ENCODE peak calls at places on chromosomes 12 and 14, in ten cellular contexts. One of them, this sample, is unnamed.

GRCh38 chr12:31323466-31324115 is 2.4 kb downstream of the SINHCAF start:
- DNase-seq in GM06990: peak
- DNase-seq in cardiac muscle cell: no peak
- DNase-seq in body of pancreas: no peak
- DNase-seq in stomach: peak
- DNase-seq in IMR-90: no peak
- DNase-seq in GM10248: peak
- DNase-seq in Caco-2: no peak
- DNase-seq in ovary: peak
- DNase-seq in WTC11: peak
- DNase-seq in this sample: no peak

GRCh38 chr14:76957224-76957881 is 71.2 kb downstream of the IRF2BPL start:
- DNase-seq in IMR-90: no peak
- DNase-seq in GM10248: no peak
- DNase-seq in stomach: no peak
- DNase-seq in ovary: no peak
- DNase-seq in GM06990: no peak
- DNase-seq in Caco-2: no peak
- DNase-seq in WTC11: no peak
- DNase-seq in body of pancreas: no peak
- DNase-seq in cardiac muscle cell: no peak
- DNase-seq in this sample: no peak

GRCh38 chr14:91119556-91120311 is 5.9 kb downstream of the DGLUCY start:
- DNase-seq in stomach: peak
- DNase-seq in cardiac muscle cell: no peak
- DNase-seq in body of pancreas: no peak
- DNase-seq in Caco-2: no peak
- DNase-seq in WTC11: no peak
- DNase-seq in GM10248: no peak
- DNase-seq in ovary: no peak
- DNase-seq in IMR-90: peak
- DNase-seq in GM06990: no peak
- DNase-seq in this sample: no peak

GRCh38 chr14:106551265-106551664 is 1024.9 kb downstream of the TMEM121 start:
- DNase-seq in GM10248: no peak
- DNase-seq in cardiac muscle cell: no peak
- DNase-seq in WTC11: no peak
- DNase-seq in body of pancreas: no peak
- DNase-seq in Caco-2: peak
- DNase-seq in GM06990: no peak
- DNase-seq in ovary: no peak
- DNase-seq in stomach: no peak
- DNase-seq in IMR-90: no peak
- DNase-seq in this sample: no peak

GRCh38 chr12:115920395-115921183 is 356.9 kb downstream of the MED13L start:
- DNase-seq in Caco-2: no peak
- DNase-seq in cardiac muscle cell: no peak
- DNase-seq in GM10248: no peak
- DNase-seq in stomach: no peak
- DNase-seq in WTC11: no peak
- DNase-seq in body of pancreas: no peak
- DNase-seq in ovary: no peak
- DNase-seq in GM06990: no peak
- DNase-seq in IMR-90: peak
- DNase-seq in this sample: no peak

GRCh38 chr14:65312859-65313258 is 99.7 kb upstream of the FUT8 start:
- DNase-seq in GM10248: no peak
- DNase-seq in GM06990: no peak
- DNase-seq in Caco-2: no peak
- DNase-seq in body of pancreas: no peak
- DNase-seq in stomach: no peak
- DNase-seq in IMR-90: no peak
- DNase-seq in WTC11: peak
- DNase-seq in ovary: no peak
- DNase-seq in cardiac muscle cell: no peak
- DNase-seq in this sample: no peak

GRCh38 chr14:63857467-63858030 is 4.7 kb downstream of the SYNE2 start:
- DNase-seq in body of pancreas: no peak
- DNase-seq in GM10248: no peak
- DNase-seq in stomach: no peak
- DNase-seq in ovary: no peak
- DNase-seq in GM06990: no peak
- DNase-seq in IMR-90: no peak
- DNase-seq in cardiac muscle cell: no peak
- DNase-seq in WTC11: no peak
- DNase-seq in Caco-2: no peak
- DNase-seq in this sample: no peak

GRCh38 chr12:107251288-107251687 is 157.9 kb upstream of the CRY1 start:
- DNase-seq in body of pancreas: no peak
- DNase-seq in GM06990: no peak
- DNase-seq in IMR-90: no peak
- DNase-seq in cardiac muscle cell: no peak
- DNase-seq in GM10248: no peak
- DNase-seq in WTC11: no peak
- DNase-seq in stomach: no peak
- DNase-seq in ovary: no peak
- DNase-seq in Caco-2: no peak
- DNase-seq in this sample: no peak

GRCh38 chr12:65886996-65887395 is 62.7 kb downstream of the HMGA2 start:
- DNase-seq in GM10248: no peak
- DNase-seq in stomach: no peak
- DNase-seq in Caco-2: no peak
- DNase-seq in GM06990: no peak
- DNase-seq in IMR-90: peak
- DNase-seq in WTC11: no peak
- DNase-seq in body of pancreas: no peak
- DNase-seq in cardiac muscle cell: no peak
- DNase-seq in ovary: no peak
- DNase-seq in this sample: no peak

GRCh38 chr14:50410921-50411320 is 14.2 kb upstream of the CDKL1 start:
- DNase-seq in GM10248: no peak
- DNase-seq in GM06990: no peak
- DNase-seq in cardiac muscle cell: no peak
- DNase-seq in body of pancreas: no peak
- DNase-seq in stomach: no peak
- DNase-seq in ovary: no peak
- DNase-seq in WTC11: no peak
- DNase-seq in Caco-2: no peak
- DNase-seq in IMR-90: peak
- DNase-seq in this sample: no peak

GRCh38 chr14:23627961-23628360 is 8.2 kb upstream of the DHRS2 start:
- DNase-seq in cardiac muscle cell: no peak
- DNase-seq in GM10248: no peak
- DNase-seq in Caco-2: no peak
- DNase-seq in WTC11: no peak
- DNase-seq in stomach: no peak
- DNase-seq in ovary: no peak
- DNase-seq in IMR-90: no peak
- DNase-seq in GM06990: no peak
- DNase-seq in body of pancreas: no peak
- DNase-seq in this sample: no peak

DNA sequence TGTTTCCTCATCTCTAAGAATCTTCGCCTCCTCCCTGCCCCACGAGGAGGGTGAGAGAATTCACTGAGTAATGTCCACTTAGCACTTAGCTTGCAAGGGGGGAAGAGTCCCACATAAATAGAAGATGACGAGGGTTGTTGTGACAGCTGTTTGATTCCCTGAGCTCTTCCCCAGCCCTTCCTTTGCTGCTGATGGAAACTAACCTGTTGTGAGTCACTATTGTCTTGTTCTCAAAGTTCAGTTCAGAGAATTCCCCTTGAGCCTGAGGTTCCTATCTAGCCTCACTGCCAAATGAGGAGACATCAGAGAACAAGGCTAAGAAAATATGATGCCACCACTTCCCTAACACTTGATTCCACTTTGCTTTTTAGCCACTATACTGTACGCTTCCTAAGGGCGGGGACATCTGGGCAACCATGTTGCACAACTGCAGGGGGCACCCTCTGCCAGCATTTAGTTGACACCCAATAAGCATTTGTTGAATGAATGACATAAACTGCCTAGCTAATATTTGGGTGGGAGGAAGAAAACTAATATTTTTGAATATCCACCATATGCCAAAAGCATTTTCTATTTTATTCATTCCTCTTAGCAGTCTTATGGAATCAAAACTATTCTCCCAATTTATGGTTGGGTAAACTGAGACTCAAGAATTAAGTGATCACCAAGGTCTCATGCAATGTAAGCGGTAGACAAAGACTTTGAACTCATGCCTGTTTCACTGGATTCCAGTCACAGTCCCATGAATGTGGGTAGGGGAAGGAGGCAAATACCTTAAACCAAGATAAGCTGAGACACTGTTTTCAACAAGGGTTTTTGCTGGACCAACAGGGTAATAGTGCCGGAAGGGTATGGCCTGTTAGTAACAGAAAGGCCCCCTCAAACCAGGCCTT is 77.6 kb downstream of the ZFP36L1 start:
- DNase-seq in WTC11: no peak
- DNase-seq in body of pancreas: no peak
- DNase-seq in ovary: no peak
- DNase-seq in stomach: no peak
- DNase-seq in GM10248: no peak
- DNase-seq in GM06990: no peak
- DNase-seq in Caco-2: no peak
- DNase-seq in IMR-90: peak
- DNase-seq in cardiac muscle cell: no peak
- DNase-seq in this sample: no peak
- TF ChIP-seq CTCF in WTC11: no peak
- TF ChIP-seq CTCF in body of pancreas: no peak
- TF ChIP-seq CTCF in ovary: no peak
- TF ChIP-seq CTCF in stomach: no peak
- TF ChIP-seq CTCF in GM10248: no peak
- TF ChIP-seq CTCF in GM06990: peak
- TF ChIP-seq CTCF in Caco-2: no peak
- TF ChIP-seq CTCF in IMR-90: no peak
- TF ChIP-seq CTCF in cardiac muscle cell: no peak
- TF ChIP-seq CTCF in this sample: peak

DNA sequence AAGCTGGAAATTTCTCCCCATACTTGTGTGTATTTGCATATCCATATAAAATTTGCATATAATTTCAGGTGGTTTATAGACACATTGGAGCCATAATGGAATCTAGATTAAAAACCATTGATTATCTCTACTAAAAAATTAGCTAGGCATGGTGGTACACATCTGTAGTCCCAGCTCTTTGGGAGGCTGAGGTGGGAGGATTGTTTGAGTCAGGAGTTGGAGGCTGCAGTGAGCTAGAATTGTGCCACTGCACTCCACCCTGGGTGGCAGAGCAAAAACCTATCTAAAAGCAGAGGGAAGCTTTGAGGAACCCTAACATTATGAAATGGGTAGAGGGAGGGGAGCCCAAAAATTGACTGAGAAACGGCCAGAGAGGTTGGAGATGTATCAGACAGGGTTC is 2.6 kb upstream of the RDH11 start:
- DNase-seq in ovary: no peak
- DNase-seq in Caco-2: no peak
- DNase-seq in GM06990: no peak
- DNase-seq in stomach: no peak
- DNase-seq in IMR-90: no peak
- DNase-seq in cardiac muscle cell: no peak
- DNase-seq in WTC11: no peak
- DNase-seq in body of pancreas: no peak
- DNase-seq in GM10248: no peak
- DNase-seq in this sample: no peak
- TF ChIP-seq CTCF in ovary: no peak
- TF ChIP-seq CTCF in Caco-2: no peak
- TF ChIP-seq CTCF in GM06990: no peak
- TF ChIP-seq CTCF in stomach: no peak
- TF ChIP-seq CTCF in IMR-90: no peak
- TF ChIP-seq CTCF in cardiac muscle cell: no peak
- TF ChIP-seq CTCF in WTC11: no peak
- TF ChIP-seq CTCF in body of pancreas: no peak
- TF ChIP-seq CTCF in GM10248: no peak
- TF ChIP-seq CTCF in this sample: no peak

GRCh38 chr12:126295652-126296051 is 1230.4 kb downstream of the AACS start:
- DNase-seq in GM06990: no peak
- DNase-seq in WTC11: no peak
- DNase-seq in GM10248: no peak
- DNase-seq in IMR-90: no peak
- DNase-seq in body of pancreas: no peak
- DNase-seq in stomach: no peak
- DNase-seq in ovary: no peak
- DNase-seq in Caco-2: no peak
- DNase-seq in cardiac muscle cell: no peak
- DNase-seq in this sample: no peak

GRCh38 chr12:126286203-126286602 is 1221.0 kb downstream of the AACS start:
- DNase-seq in GM10248: no peak
- DNase-seq in IMR-90: no peak
- DNase-seq in Caco-2: no peak
- DNase-seq in GM06990: no peak
- DNase-seq in stomach: no peak
- DNase-seq in WTC11: no peak
- DNase-seq in cardiac muscle cell: no peak
- DNase-seq in ovary: no peak
- DNase-seq in body of pancreas: peak
- DNase-seq in this sample: no peak

GRCh38 chr12:126290456-126290855 is 1225.2 kb downstream of the AACS start:
- DNase-seq in stomach: no peak
- DNase-seq in WTC11: no peak
- DNase-seq in ovary: no peak
- DNase-seq in GM06990: no peak
- DNase-seq in cardiac muscle cell: no peak
- DNase-seq in body of pancreas: no peak
- DNase-seq in IMR-90: no peak
- DNase-seq in Caco-2: no peak
- DNase-seq in GM10248: no peak
- DNase-seq in this sample: no peak
- TF ChIP-seq CTCF in stomach: no peak
- TF ChIP-seq CTCF in WTC11: no peak
- TF ChIP-seq CTCF in ovary: no peak
- TF ChIP-seq CTCF in GM06990: no peak
- TF ChIP-seq CTCF in cardiac muscle cell: no peak
- TF ChIP-seq CTCF in body of pancreas: no peak
- TF ChIP-seq CTCF in IMR-90: no peak
- TF ChIP-seq CTCF in Caco-2: no peak
- TF ChIP-seq CTCF in GM10248: no peak
- TF ChIP-seq CTCF in this sample: no peak

DNA sequence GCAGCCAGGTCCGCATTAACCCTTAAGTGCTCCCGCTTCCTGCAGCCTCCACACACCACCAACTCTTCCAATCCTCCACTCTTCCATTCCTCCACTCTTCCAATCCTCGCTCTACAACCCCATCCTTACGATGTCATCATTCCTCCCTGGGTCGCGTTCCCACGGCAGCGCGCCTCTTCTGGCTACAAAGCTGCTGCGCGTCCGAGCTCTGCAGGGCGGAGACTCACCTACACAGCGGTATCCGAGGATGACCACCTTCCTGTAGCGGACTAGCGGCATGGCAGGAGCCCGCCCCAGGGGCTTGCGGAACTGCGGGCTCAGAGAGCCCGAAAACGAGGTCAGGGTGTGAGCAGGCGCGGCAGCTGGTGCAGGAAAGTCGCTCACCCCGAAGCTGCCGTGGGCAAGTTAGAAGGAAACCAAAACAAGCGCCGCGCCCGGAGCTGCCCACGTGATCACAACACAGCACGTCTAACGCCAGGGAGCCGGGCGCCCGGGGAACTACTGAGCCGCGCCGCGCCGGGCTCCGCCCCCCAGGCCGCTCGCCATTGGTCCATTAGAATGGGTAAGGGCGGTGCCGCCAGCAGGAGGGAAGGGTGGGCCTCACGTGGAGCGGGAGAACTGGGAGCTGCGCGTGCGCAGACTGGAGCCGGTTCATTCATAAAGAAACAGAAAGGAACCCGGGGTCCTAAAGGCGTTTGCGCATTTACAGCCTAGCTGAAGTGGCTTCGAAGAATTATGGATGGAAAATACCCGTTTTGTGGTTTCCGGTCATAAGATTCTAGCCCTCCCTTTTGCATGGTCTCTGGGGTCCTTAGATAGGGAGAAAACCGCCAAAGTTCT is at the start of gene RHEBL1:
- DNase-seq in IMR-90: peak
- DNase-seq in stomach: peak
- DNase-seq in ovary: peak
- DNase-seq in body of pancreas: peak
- DNase-seq in cardiac muscle cell: peak
- DNase-seq in GM10248: peak
- DNase-seq in WTC11: peak
- DNase-seq in GM06990: peak
- DNase-seq in Caco-2: peak
- DNase-seq in this sample: peak
- TF ChIP-seq CTCF in IMR-90: peak
- TF ChIP-seq CTCF in stomach: no peak
- TF ChIP-seq CTCF in ovary: no peak
- TF ChIP-seq CTCF in body of pancreas: no peak
- TF ChIP-seq CTCF in cardiac muscle cell: no peak
- TF ChIP-seq CTCF in GM10248: peak
- TF ChIP-seq CTCF in WTC11: no peak
- TF ChIP-seq CTCF in GM06990: peak
- TF ChIP-seq CTCF in Caco-2: peak
- TF ChIP-seq CTCF in this sample: peak